ENCODE peak calls at places on chromosomes 7 and 10, in six cellular contexts. One of them, this sample, is unnamed.

GRCh38 chr10:101053516-101053915 is 8.3 kb upstream of the KAZALD1 start:
- DNase-seq in keratinocyte: no peak
- DNase-seq in astrocyte: no peak
- DNase-seq in right lobe of liver: no peak
- DNase-seq in HCT116: no peak
- DNase-seq in aorta: no peak
- DNase-seq in this sample: no peak

GRCh38 chr10:132368881-132369635 is 27.9 kb upstream of the PWWP2B start:
- DNase-seq in keratinocyte: no peak
- DNase-seq in astrocyte: peak; percentile 38
- DNase-seq in right lobe of liver: no peak
- DNase-seq in HCT116: no peak
- DNase-seq in aorta: no peak
- DNase-seq in this sample: peak; percentile 23

GRCh38 chr10:110275140-110275729 is 29.5 kb downstream of the SMNDC1 start:
- DNase-seq in keratinocyte: no peak
- DNase-seq in astrocyte: no peak
- DNase-seq in right lobe of liver: no peak
- DNase-seq in HCT116: no peak
- DNase-seq in aorta: no peak
- DNase-seq in this sample: no peak

GRCh38 chr10:79293841-79294705 is 53.2 kb upstream of the PPIF start:
- DNase-seq in keratinocyte: peak; percentile 42
- DNase-seq in astrocyte: peak; percentile 26
- DNase-seq in right lobe of liver: peak; percentile 74
- DNase-seq in HCT116: no peak
- DNase-seq in aorta: peak; percentile 84
- DNase-seq in this sample: peak; percentile 60

GRCh38 chr7:2266911-2267310 is 24.9 kb downstream of the NUDT1 start:
- DNase-seq in keratinocyte: no peak
- DNase-seq in astrocyte: no peak
- DNase-seq in right lobe of liver: no peak
- DNase-seq in HCT116: no peak
- DNase-seq in aorta: no peak
- DNase-seq in this sample: no peak

GRCh38 chr10:126504051-126504760 is 115.9 kb upstream of the ADAM12 start:
- DNase-seq in keratinocyte: no peak
- DNase-seq in astrocyte: peak; percentile 36
- DNase-seq in right lobe of liver: no peak
- DNase-seq in HCT116: peak; percentile 68
- DNase-seq in aorta: no peak
- DNase-seq in this sample: no peak

GRCh38 chr7:42237162-42237821 is at the start of gene GLI3:
- DNase-seq in keratinocyte: no peak
- DNase-seq in astrocyte: peak; percentile 91
- DNase-seq in right lobe of liver: peak; percentile 66
- DNase-seq in HCT116: no peak
- DNase-seq in aorta: peak; percentile 90
- DNase-seq in this sample: peak; percentile 92

GRCh38 chr10:115163129-115163528 is 70.0 kb downstream of the ATRNL1 start:
- DNase-seq in keratinocyte: no peak
- DNase-seq in astrocyte: no peak
- DNase-seq in right lobe of liver: no peak
- DNase-seq in HCT116: no peak
- DNase-seq in aorta: no peak
- DNase-seq in this sample: no peak

GRCh38 chr10:21534611-21535493 is 820 bp downstream of the MLLT10 start:
- DNase-seq in keratinocyte: no peak
- DNase-seq in astrocyte: no peak
- DNase-seq in right lobe of liver: peak; percentile 76
- DNase-seq in HCT116: no peak
- DNase-seq in aorta: peak; percentile 76
- DNase-seq in this sample: peak; percentile 74

GRCh38 chr7:95545007-95545615 is 51.2 kb downstream of the PDK4 start:
- DNase-seq in keratinocyte: no peak
- DNase-seq in astrocyte: peak; percentile 47
- DNase-seq in right lobe of liver: no peak
- DNase-seq in HCT116: peak; percentile 47
- DNase-seq in aorta: peak; percentile 45
- DNase-seq in this sample: peak; percentile 62

GRCh38 chr10:70523549-70523948 is 45.0 kb downstream of the PALD1 start:
- DNase-seq in keratinocyte: no peak
- DNase-seq in astrocyte: no peak
- DNase-seq in right lobe of liver: no peak
- DNase-seq in HCT116: no peak
- DNase-seq in aorta: no peak
- DNase-seq in this sample: no peak

GRCh38 chr7:28068811-28069216 is 111.8 kb downstream of the JAZF1 start:
- DNase-seq in keratinocyte: no peak
- DNase-seq in astrocyte: no peak
- DNase-seq in right lobe of liver: no peak
- DNase-seq in HCT116: no peak
- DNase-seq in aorta: no peak
- DNase-seq in this sample: no peak

GRCh38 chr10:112271982-112272381 is 11.2 kb upstream of the TECTB start:
- DNase-seq in keratinocyte: no peak
- DNase-seq in astrocyte: peak; percentile 4
- DNase-seq in right lobe of liver: no peak
- DNase-seq in HCT116: no peak
- DNase-seq in aorta: no peak
- DNase-seq in this sample: no peak

GRCh38 chr7:87627634-87627994 is 584 bp upstream of the RUNDC3B start:
- DNase-seq in keratinocyte: no peak
- DNase-seq in astrocyte: no peak
- DNase-seq in right lobe of liver: peak; percentile 64
- DNase-seq in HCT116: no peak
- DNase-seq in aorta: peak; percentile 47
- DNase-seq in this sample: no peak

GRCh38 chr10:55214608-55215007 is 413.6 kb upstream of the PCDH15 start:
- DNase-seq in keratinocyte: no peak
- DNase-seq in astrocyte: no peak
- DNase-seq in right lobe of liver: no peak
- DNase-seq in HCT116: no peak
- DNase-seq in aorta: no peak
- DNase-seq in this sample: no peak

GRCh38 chr10:72574636-72575035 is 51.2 kb downstream of the MICU1 start:
- DNase-seq in keratinocyte: no peak
- DNase-seq in astrocyte: no peak
- DNase-seq in right lobe of liver: no peak
- DNase-seq in HCT116: no peak
- DNase-seq in aorta: no peak
- DNase-seq in this sample: no peak

GRCh38 chr10:36388162-36388561 is 737.2 kb upstream of the ANKRD30A start:
- DNase-seq in keratinocyte: no peak
- DNase-seq in astrocyte: no peak
- DNase-seq in right lobe of liver: no peak
- DNase-seq in HCT116: no peak
- DNase-seq in aorta: no peak
- DNase-seq in this sample: no peak

GRCh38 chr7:123712619-123713018 is 36.2 kb downstream of the WASL start:
- DNase-seq in keratinocyte: no peak
- DNase-seq in astrocyte: peak; percentile 85
- DNase-seq in right lobe of liver: no peak
- DNase-seq in HCT116: no peak
- DNase-seq in aorta: no peak
- DNase-seq in this sample: no peak

GRCh38 chr7:54678763-54679396 is 80.1 kb downstream of the SEC61G start:
- DNase-seq in keratinocyte: no peak
- DNase-seq in astrocyte: no peak
- DNase-seq in right lobe of liver: no peak
- DNase-seq in HCT116: no peak
- DNase-seq in aorta: no peak
- DNase-seq in this sample: no peak

GRCh38 chr10:80855348-80855971 is 317.8 kb downstream of the SH2D4B start:
- DNase-seq in keratinocyte: no peak
- DNase-seq in astrocyte: no peak
- DNase-seq in right lobe of liver: peak; percentile 53
- DNase-seq in HCT116: no peak
- DNase-seq in aorta: no peak
- DNase-seq in this sample: no peak

GRCh38 chr7:10708447-10708846 is 265.2 kb upstream of the PHF14 start:
- DNase-seq in keratinocyte: no peak
- DNase-seq in astrocyte: no peak
- DNase-seq in right lobe of liver: no peak
- DNase-seq in HCT116: peak; percentile 28
- DNase-seq in aorta: no peak
- DNase-seq in this sample: no peak

GRCh38 chr7:87797798-87798403 is 78.3 kb downstream of the SLC25A40 start:
- DNase-seq in keratinocyte: no peak
- DNase-seq in astrocyte: peak; percentile 25
- DNase-seq in right lobe of liver: no peak
- DNase-seq in HCT116: peak; percentile 35
- DNase-seq in aorta: no peak
- DNase-seq in this sample: no peak

GRCh38 chr7:23346316-23346715 is 47.2 kb downstream of the MALSU1 start:
- DNase-seq in keratinocyte: no peak
- DNase-seq in astrocyte: no peak
- DNase-seq in right lobe of liver: no peak
- DNase-seq in HCT116: no peak
- DNase-seq in aorta: no peak
- DNase-seq in this sample: no peak

GRCh38 chr10:103281753-103282152 is 4.8 kb downstream of the INA start:
- DNase-seq in keratinocyte: no peak
- DNase-seq in astrocyte: no peak
- DNase-seq in right lobe of liver: no peak
- DNase-seq in HCT116: no peak
- DNase-seq in aorta: no peak
- DNase-seq in this sample: no peak

GRCh38 chr10:86439544-86439943 is 72.9 kb upstream of the GRID1 start:
- DNase-seq in keratinocyte: no peak
- DNase-seq in astrocyte: peak; percentile 89
- DNase-seq in right lobe of liver: peak; percentile 58
- DNase-seq in HCT116: no peak
- DNase-seq in aorta: peak; percentile 90
- DNase-seq in this sample: peak; percentile 94

GRCh38 chr7:18123508-18124239 is 96.0 kb upstream of the PRPS1L1 start:
- DNase-seq in keratinocyte: no peak
- DNase-seq in astrocyte: no peak
- DNase-seq in right lobe of liver: no peak
- DNase-seq in HCT116: no peak
- DNase-seq in aorta: no peak
- DNase-seq in this sample: no peak

DNA sequence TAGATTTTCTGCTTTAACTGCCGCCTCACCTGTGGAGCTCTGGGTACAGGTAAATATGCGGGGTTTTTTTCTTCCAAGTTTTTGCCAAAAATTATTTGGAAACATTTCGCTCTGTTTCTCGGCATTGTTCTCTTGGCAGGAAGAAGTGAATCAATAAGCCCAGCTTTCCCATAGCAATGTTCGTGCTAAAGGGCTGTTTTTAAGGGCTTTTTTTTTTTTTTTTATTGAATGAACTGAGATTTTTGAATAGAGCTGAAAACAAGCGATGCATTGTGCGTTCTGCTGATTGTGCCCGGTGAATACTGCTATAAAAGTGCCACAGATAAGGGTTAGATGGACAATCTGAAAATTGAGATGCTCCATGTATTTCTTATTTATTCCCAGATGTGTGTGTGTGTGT is 30.4 kb downstream of the KIAA1217 start:
- DNase-seq in keratinocyte: no peak
- DNase-seq in astrocyte: no peak
- DNase-seq in right lobe of liver: no peak
- DNase-seq in HCT116: no peak
- DNase-seq in aorta: no peak
- DNase-seq in this sample: no peak
- H3K4me3 ChIP-seq in keratinocyte: peak overlapping the region; percentile 72
- H3K4me3 ChIP-seq in astrocyte: no peak overlapping the region
- H3K4me3 ChIP-seq in right lobe of liver: no peak overlapping the region
- H3K4me3 ChIP-seq in HCT116: no peak overlapping the region
- H3K4me3 ChIP-seq in aorta: no peak overlapping the region
- H3K4me3 ChIP-seq in this sample: no peak overlapping the region

GRCh38 chr10:98414932-98415709 is at the start of gene PYROXD2:
- DNase-seq in keratinocyte: peak; percentile 55
- DNase-seq in astrocyte: peak; percentile 85
- DNase-seq in right lobe of liver: peak; percentile 91
- DNase-seq in HCT116: peak; percentile 81
- DNase-seq in aorta: peak; percentile 96
- DNase-seq in this sample: peak; percentile 91
- H3K4me3 ChIP-seq in keratinocyte: peak within 1 kb of the TSS; percentile 73
- H3K4me3 ChIP-seq in astrocyte: peak within 1 kb of the TSS; percentile 82
- H3K4me3 ChIP-seq in right lobe of liver: peak within 1 kb of the TSS; percentile 51
- H3K4me3 ChIP-seq in HCT116: peak within 1 kb of the TSS; percentile 92
- H3K4me3 ChIP-seq in aorta: peak within 1 kb of the TSS; percentile 14
- H3K4me3 ChIP-seq in this sample: peak within 1 kb of the TSS; percentile 71

DNA sequence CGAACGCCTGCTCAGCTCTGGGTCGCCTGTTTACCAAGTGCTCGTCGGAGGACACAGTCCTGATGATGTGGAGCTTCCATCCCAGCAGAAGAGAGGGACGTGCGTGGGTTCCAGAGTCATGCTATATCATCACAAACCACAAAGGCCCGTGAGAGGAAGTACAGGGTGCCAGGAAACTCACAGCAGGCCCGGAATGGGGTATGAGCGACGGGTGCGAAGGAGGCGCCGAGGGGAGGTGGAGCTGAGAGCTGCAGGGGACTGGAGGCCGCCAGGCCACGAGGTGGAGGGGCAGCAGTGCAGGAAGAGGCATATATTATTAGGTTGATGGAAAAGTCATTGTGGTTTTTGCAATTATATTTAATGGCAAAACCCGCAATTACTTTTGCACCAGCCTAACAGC is 102.5 kb downstream of the ACTR3B start:
- DNase-seq in keratinocyte: no peak
- DNase-seq in astrocyte: no peak
- DNase-seq in right lobe of liver: no peak
- DNase-seq in HCT116: no peak
- DNase-seq in aorta: no peak
- DNase-seq in this sample: no peak
- H3K4me3 ChIP-seq in keratinocyte: no peak overlapping the region
- H3K4me3 ChIP-seq in astrocyte: no peak overlapping the region
- H3K4me3 ChIP-seq in right lobe of liver: no peak overlapping the region
- H3K4me3 ChIP-seq in HCT116: no peak overlapping the region
- H3K4me3 ChIP-seq in aorta: no peak overlapping the region
- H3K4me3 ChIP-seq in this sample: no peak overlapping the region

DNA sequence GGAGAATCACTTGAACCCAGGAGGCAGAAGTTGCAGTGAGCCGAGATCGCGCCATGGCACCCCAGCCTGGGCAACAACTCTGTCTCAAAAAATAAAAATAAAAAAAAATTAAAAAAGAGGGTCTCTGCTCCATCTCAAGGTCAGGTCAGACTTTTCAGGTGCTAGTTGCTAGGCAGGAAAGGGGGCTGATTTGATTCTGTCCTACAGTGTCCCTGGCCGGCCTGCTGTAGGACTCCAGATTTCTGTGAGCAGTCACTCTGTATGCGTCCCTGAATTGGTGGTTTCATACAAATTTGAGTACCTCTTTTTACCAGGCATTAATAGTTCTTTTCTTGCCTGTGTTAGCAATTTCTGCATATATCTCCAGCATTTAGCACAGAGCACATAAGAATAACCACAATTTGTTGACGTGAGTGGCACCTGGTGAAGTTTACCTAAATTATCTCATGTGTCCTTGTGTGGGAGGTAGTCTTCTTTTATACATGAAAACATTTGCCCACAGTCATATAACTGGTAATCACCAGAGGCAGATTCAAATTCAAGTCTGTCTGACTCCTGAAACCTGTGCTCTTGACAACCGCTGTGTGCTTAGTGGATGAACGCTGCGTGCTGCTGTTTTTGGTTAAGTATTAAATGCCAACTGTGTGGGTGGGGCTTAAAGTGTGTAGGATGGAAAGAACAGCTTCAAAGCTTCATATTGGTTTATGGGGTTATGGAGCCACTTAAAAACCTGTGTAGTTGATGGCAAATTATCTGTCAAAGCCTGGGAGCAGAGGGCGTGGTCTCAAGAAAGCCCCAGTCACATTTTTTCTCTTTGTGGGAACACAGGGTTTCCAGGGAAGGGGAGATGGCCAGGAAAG is 3.2 kb upstream of the ZNF775 start:
- DNase-seq in keratinocyte: no peak
- DNase-seq in astrocyte: no peak
- DNase-seq in right lobe of liver: no peak
- DNase-seq in HCT116: no peak
- DNase-seq in aorta: no peak
- DNase-seq in this sample: no peak
- H3K4me3 ChIP-seq in keratinocyte: no peak overlapping the region
- H3K4me3 ChIP-seq in astrocyte: no peak overlapping the region
- H3K4me3 ChIP-seq in right lobe of liver: no peak overlapping the region
- H3K4me3 ChIP-seq in HCT116: no peak overlapping the region
- H3K4me3 ChIP-seq in aorta: no peak overlapping the region
- H3K4me3 ChIP-seq in this sample: no peak overlapping the region